ENCODE peak calls at places on chromosomes 16 and 17, in seven cellular contexts. D is tibial nerve, P is endothelial cell of umbilical vein, N is MM.1S, Y is A549, B is right lobe of liver, K is kidney. M is an unnamed sample.

GRCh38 chr16:69566437-69567030 is 768 bp downstream of the NFAT5 start:
- DNase-seq in K (peak), N (peak), Y (peak), D (peak), B (peak), P (peak), M (peak)

GRCh38 chr17:78716814-78717393 is 65.2 kb downstream of the CYTH1 start:
- DNase-seq in K (peak), P (peak), N (peak), B (peak), D (peak), Y (peak), M (peak)

GRCh38 chr16:2846511-2847310 is 11.3 kb downstream of the PRSS22 start:
- DNase-seq in Y (peak), K (no peak), D (no peak), B (no peak), N (no peak), P (no peak), M (no peak)

GRCh38 chr16:21952040-21952792 is 945 bp upstream of the UQCRC2 start:
- DNase-seq in Y (peak), N (peak), D (peak), B (peak), K (peak), P (peak), M (peak)

GRCh38 chr17:21452377-21453143 is 76.4 kb downstream of the KCNJ12 start:
- DNase-seq in D (peak), P (peak), Y (no peak), B (peak), K (peak), N (no peak), M (peak)

GRCh38 chr16:31094424-31095120 is at the start of gene VKORC1:
- DNase-seq in K (peak), N (peak), D (peak), Y (peak), B (peak), P (peak), M (peak)

GRCh38 chr16:84741351-84741791 is 41.6 kb downstream of the USP10 start:
- DNase-seq in N (no peak), Y (no peak), P (no peak), K (no peak), D (no peak), B (no peak), M (no peak)

GRCh38 chr16:84255050-84255810 is 15.4 kb upstream of the KCNG4 start:
- DNase-seq in Y (no peak), K (peak), D (no peak), B (no peak), P (no peak), N (no peak), M (no peak)

GRCh38 chr17:57651996-57652395 is 93.1 kb downstream of the CCDC182 start:
- DNase-seq in D (no peak), P (no peak), K (no peak), B (no peak), N (no peak), Y (no peak), M (no peak)

DNA sequence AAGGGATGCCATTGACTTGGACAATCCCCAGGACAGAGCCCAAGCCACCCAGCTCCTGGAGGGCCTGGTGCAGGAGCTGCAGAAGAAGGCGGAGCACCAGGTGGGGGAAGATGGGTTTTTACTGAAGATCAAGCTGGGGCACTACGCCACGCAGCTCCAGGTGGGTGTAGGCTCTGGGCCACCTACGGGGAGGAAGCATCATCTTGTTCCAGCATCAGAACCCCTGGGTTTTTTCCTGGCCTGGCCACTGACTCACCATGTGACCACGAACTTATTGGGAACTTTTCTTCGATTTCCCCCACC is 1.5 kb downstream of the STAT5A start:
- DNase-seq in B (no peak), P (no peak), N (no peak), D (no peak), Y (no peak), K (peak), M (no peak)
- H3K27ac ChIP-seq in B (no peak), P (no peak), N (no peak), D (no peak), Y (no peak), K (no peak), M (no peak)

DNA sequence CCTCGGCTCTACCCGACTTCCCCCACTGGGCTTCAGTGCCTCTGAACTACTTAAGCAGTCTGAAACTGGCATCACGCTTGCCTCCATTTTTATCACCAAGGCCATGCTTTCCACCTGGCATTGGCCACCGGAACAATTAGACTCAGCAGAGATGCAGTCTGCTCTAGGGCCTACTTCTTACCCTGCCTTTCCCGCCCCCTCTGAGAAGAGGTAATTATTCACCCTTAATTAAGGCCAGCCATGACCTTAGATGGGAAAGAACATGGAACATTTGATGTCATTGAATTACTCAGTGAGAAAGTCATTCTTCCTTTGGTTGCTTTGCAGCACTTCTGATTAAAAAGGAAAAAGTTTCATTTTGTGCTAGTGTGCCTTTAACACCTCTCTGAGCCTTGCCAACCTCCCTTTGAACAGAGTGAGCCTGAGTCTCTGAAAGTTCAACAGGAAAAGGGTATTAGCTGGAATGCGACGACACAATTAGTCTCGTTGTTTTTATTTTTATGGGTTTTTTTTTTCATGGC is 60.9 kb upstream of the TNRC6A start:
- DNase-seq in Y (no peak), B (no peak), N (no peak), P (peak), K (peak), D (peak), M (peak)
- H3K4me3 ChIP-seq in Y (no peak), B (no peak), N (no peak), P (no peak), K (no peak), D (no peak), M (no peak)

GRCh38 chr16:58843675-58844074 is 109.6 kb upstream of the GOT2 start:
- DNase-seq in Y (no peak), K (no peak), P (peak), D (no peak), B (no peak), N (peak), M (peak)
- TF ChIP-seq CTCF in Y (peak), K (no peak), P (peak), D (no peak), B (no peak), N (peak), M (peak)

DNA sequence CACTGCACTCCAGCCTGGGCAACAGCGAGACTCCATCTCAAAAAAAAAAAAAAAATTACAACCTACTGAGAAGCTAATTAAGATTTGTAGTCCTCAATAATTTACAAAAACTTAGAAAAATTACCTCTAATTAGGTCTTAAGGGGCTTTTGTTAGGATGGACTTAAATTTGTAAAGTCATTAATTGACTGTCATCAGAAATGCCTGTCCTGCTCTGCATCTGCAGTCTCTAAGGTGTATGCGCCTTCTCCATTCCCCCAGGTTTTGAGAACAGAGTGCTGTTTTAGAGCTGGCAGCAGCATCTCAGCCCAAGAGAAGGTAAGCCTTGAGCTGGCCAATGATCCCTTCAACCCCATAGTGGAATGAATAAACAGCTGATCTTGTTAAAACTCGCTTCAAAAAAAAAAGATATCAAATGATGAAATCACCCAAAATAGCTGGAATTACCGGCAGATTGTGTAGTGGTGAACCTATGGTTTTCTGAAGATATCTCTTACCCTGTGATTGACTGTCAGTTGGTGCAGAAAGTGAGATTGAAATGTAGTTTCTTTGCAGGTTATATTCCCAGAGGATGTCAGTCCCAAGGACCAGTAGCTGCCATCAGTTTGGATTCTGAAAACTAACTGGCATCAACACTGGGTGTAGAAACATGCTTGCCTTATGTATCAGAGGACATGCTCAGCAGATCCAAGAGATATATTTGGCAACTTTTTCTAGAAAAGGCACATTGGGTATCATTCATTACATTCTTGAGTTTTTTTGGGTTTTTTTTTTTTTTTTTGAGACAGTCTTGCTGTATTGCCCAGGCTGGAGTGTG is 25.7 kb downstream of the TRPV2 start:
- DNase-seq in P (no peak), K (no peak), N (no peak), D (no peak), Y (no peak), B (no peak), M (no peak)
- H3K27ac ChIP-seq in P (peak), K (no peak), N (peak), D (no peak), Y (peak), B (no peak), M (peak)

GRCh38 chr17:40112718-40113109 is 9.1 kb upstream of the MSL1 start:
- DNase-seq in B (no peak), P (no peak), Y (no peak), K (peak), N (no peak), D (peak), M (no peak)
- H3K4me3 ChIP-seq in B (no peak), P (no peak), Y (no peak), K (no peak), N (no peak), D (no peak), M (no peak)

DNA sequence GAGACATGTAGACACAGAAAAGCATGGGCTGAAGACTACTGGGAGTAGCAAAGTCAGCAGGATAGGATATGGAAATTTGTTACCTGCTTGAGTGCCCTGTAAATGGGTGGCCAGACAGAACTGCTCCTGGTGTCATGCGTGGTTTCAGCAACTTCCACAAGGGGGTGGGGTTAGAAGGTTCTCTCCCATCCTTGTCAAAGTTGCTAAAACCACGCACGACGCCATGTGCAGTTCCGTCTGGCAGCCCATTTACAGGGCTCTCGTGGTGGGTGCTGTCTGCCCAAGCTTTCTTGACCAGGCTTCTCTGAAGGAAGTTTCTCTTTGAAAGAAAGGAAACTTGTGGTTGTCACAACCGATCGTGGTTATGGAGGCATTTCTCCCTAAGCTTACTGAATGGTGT is 6.9 kb upstream of the DBNDD1 start:
- DNase-seq in Y (no peak), K (no peak), N (no peak), P (no peak), D (no peak), B (no peak), M (no peak)
- TF ChIP-seq CTCF in Y (no peak), K (no peak), N (no peak), P (no peak), D (no peak), B (no peak), M (no peak)

GRCh38 chr16:51155199-51155607 is 4.1 kb upstream of the SALL1 start:
- DNase-seq in N (no peak), D (no peak), Y (no peak), K (peak), P (no peak), B (peak), M (peak)
- H3K27ac ChIP-seq in N (no peak), D (no peak), Y (no peak), K (peak), P (no peak), B (peak), M (no peak)

DNA sequence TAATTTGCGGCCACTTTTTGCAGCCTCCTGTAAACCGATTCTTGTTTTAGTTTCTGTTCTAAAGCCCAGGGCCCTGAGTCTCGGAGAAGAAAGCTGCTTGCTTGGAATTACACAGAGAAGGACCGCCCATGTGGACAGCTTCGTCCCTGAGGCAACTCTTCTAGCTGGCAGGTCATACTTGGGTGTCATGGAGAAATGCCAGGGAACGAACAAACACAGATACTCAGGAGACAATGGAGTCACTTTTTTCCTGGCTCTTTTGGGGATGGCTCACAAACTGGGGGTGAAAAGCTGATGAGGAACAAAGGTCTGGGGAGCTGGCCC is 40.8 kb upstream of the GCSH start:
- DNase-seq in B (no peak), K (no peak), P (no peak), N (no peak), Y (no peak), D (peak), M (no peak)
- H3K4me3 ChIP-seq in B (no peak), K (no peak), P (no peak), N (no peak), Y (no peak), D (no peak), M (no peak)

DNA sequence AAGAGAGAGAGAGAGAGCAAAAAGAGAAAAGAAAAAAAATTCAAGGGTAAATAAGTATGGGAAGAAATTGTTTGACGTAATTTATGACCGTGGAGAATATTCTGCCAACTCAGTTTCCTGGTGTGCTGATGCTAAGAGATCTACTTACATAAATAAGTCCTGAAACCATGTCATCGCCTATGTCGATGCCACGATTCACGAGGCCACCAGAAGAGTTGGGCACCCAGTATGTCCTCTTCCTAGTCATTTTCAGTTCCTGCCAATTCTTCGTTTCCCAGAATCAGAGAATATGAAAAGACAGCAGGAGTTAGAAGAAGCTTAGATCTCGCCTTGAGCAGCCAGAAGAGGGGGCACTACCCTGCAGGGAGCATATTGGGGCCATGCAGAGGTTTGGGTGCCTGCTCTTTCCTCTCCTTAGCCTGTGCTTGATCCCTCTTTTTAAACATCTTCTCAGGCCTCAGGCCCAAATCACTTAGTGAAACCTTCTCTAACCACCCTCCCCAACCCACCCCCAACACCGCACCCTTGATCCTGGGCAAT is 12.4 kb upstream of the LONP2 start:
- DNase-seq in D (no peak), B (no peak), P (peak), Y (peak), N (peak), K (no peak), M (peak)
- TF ChIP-seq CTCF in D (no peak), B (peak), P (peak), Y (peak), N (peak), K (no peak), M (peak)

GRCh38 chr16:11546522-11547485 is 39.9 kb downstream of the LITAF start:
- DNase-seq in N (no peak), D (no peak), P (no peak), B (no peak), K (no peak), Y (no peak), M (no peak)

GRCh38 chr16:11551842-11552241 is 34.9 kb downstream of the LITAF start:
- DNase-seq in N (no peak), D (no peak), Y (no peak), K (no peak), B (no peak), P (no peak), M (no peak)

GRCh38 chr16:11550651-11551498 is 35.8 kb downstream of the LITAF start:
- DNase-seq in Y (no peak), D (no peak), P (no peak), K (peak), N (no peak), B (no peak), M (no peak)

GRCh38 chr16:11543676-11544393 is 42.9 kb downstream of the LITAF start:
- DNase-seq in K (peak), Y (no peak), N (no peak), B (no peak), D (no peak), P (no peak), M (no peak)

DNA sequence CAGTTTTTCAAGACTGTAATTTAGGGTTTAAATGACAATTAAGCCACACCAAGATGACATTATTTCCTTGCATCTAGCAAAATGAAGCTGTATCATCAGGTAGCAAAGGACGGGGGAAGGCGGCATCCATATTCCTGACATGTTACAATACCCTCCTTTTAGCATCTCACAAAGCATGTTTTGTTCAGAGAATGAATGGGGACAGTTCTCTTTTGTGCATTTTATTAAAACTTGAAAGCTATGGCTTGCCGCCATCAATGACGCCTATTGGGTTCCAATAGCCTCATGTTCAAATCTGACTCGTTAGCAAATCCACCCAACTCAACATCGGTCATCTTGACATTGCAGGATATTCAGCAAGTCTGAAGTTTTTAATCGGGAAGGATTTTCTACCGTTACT is 39.2 kb downstream of the LITAF start:
- DNase-seq in B (no peak), D (no peak), P (no peak), K (no peak), N (no peak), Y (no peak), M (no peak)
- H3K27ac ChIP-seq in B (no peak), D (peak), P (no peak), K (no peak), N (no peak), Y (peak), M (no peak)